ENCODE peak calls at places on chromosomes 7 and 10, in ten cellular contexts. F is skeletal muscle cell, K is fibroblast of lung, A is germinal center, W is IMR-90, B is neural progenitor cell, I is myocyte, Q is NCI-H1694, M is RWPE1, U is osteocyte. T is an unnamed sample.

GRCh38 chr7:80771523-80771922 is 133.1 kb downstream of the CD36 start:
- DNase-seq in M (no peak), A (no peak), U (no peak), F (no peak), W (peak; percentile 78), B (no peak), Q (no peak), K (peak; percentile 70), I (no peak), T (no peak)

GRCh38 chr10:103890194-103890658 is 27.8 kb downstream of the STN1 start:
- DNase-seq in B (no peak), U (no peak), W (peak; percentile 8), F (no peak), Q (no peak), A (no peak), I (no peak), M (peak; percentile 50), K (peak; percentile 13), T (no peak)

GRCh38 chr10:19012111-19012510 is 36.5 kb upstream of the MALRD1 start:
- DNase-seq in M (no peak), U (no peak), W (no peak), A (no peak), Q (no peak), K (no peak), F (no peak), I (no peak), B (no peak), T (no peak)

GRCh38 chr10:123062726-123063125 is 53.9 kb downstream of the ACADSB start:
- DNase-seq in K (no peak), F (no peak), M (no peak), A (no peak), I (no peak), Q (no peak), W (no peak), U (no peak), B (no peak), T (no peak)

GRCh38 chr10:71975087-71975890 is 11.1 kb downstream of the CHST3 start:
- DNase-seq in B (no peak), A (no peak), U (no peak), M (no peak), W (no peak), K (no peak), F (no peak), I (peak; percentile 99), Q (no peak), T (no peak)

GRCh38 chr10:57973451-57973850 is 294.2 kb downstream of the IPMK start:
- DNase-seq in I (no peak), W (peak; percentile 44), U (no peak), Q (no peak), A (no peak), M (no peak), B (no peak), F (no peak), K (peak; percentile 63), T (no peak)

GRCh38 chr10:43417950-43418768 is 9.2 kb upstream of the HNRNPF start:
- DNase-seq in A (peak; percentile 62), Q (no peak), B (no peak), K (no peak), U (no peak), I (no peak), F (no peak), W (no peak), M (no peak), T (no peak)

GRCh38 chr7:72040641-72041040 is 371.5 kb downstream of the CALN1 start:
- DNase-seq in M (no peak), F (no peak), A (no peak), I (no peak), Q (no peak), B (no peak), K (no peak), W (no peak), U (no peak), T (no peak)

GRCh38 chr7:156668130-156668741 is 27.7 kb downstream of the RNF32 start:
- DNase-seq in B (no peak), A (no peak), K (no peak), Q (no peak), U (no peak), M (no peak), W (peak; percentile 20), I (no peak), F (no peak), T (no peak)

GRCh38 chr10:124249812-124250432 is 156.5 kb upstream of the CHST15 start:
- DNase-seq in I (peak; percentile 22), B (peak; percentile 51), W (no peak), Q (no peak), U (peak; percentile 64), M (no peak), K (no peak), A (no peak), F (no peak), T (no peak)

GRCh38 chr10:13594641-13595040 is 7.9 kb downstream of the PRPF18 start:
- DNase-seq in K (no peak), F (no peak), B (no peak), Q (no peak), W (no peak), I (no peak), A (no peak), U (no peak), M (no peak), T (no peak)

GRCh38 chr7:46173526-46174191 is 252.6 kb upstream of the IGFBP3 start:
- DNase-seq in K (peak; percentile 41), A (no peak), Q (no peak), W (no peak), F (no peak), B (no peak), M (no peak), U (peak; percentile 71), I (peak; percentile 35), T (no peak)

GRCh38 chr7:41579961-41580935 is 122.6 kb downstream of the INHBA start:
- DNase-seq in I (peak; percentile 61), F (peak; percentile 62), Q (no peak), A (no peak), B (no peak), W (peak; percentile 96), K (peak; percentile 99), U (no peak), M (no peak), T (no peak)